ENCODE peak calls at places on chromosome 2, in five cellular contexts. W is A549, C is HepG2, L is K562, K is GM12878. Y is an unnamed sample.

GRCh38 chr2:226760412-226761194 is 39.0 kb downstream of the IRS1 start:
- DNase-seq in W (peak), C (peak), L (no peak), K (no peak), Y (no peak)

GRCh38 chr2:29530281-29530680 is 391.1 kb downstream of the ALK start:
- DNase-seq in W (no peak), C (no peak), L (no peak), K (no peak), Y (no peak)

GRCh38 chr2:237806334-237806733 is 7.8 kb downstream of the RBM44 start:
- DNase-seq in W (no peak), C (no peak), L (no peak), K (no peak), Y (no peak)

GRCh38 chr2:197777823-197778407 is 7.2 kb downstream of the BOLL start:
- DNase-seq in W (peak), C (peak), L (peak), K (peak), Y (peak)

GRCh38 chr2:101120124-101120996 is 30.8 kb downstream of the TBC1D8 start:
- DNase-seq in W (peak), C (peak), L (no peak), K (no peak), Y (no peak)

GRCh38 chr2:228705331-228705730 is 523.8 kb upstream of the SPHKAP start:
- DNase-seq in W (no peak), C (no peak), L (no peak), K (no peak), Y (no peak)

GRCh38 chr2:238099709-238100048 is 461 bp upstream of the ESPNL start:
- DNase-seq in W (no peak), C (no peak), L (no peak), K (no peak), Y (no peak)

GRCh38 chr2:217275091-217275490 is 415.2 kb upstream of the TNP1 start:
- DNase-seq in W (no peak), C (no peak), L (no peak), K (no peak), Y (no peak)

GRCh38 chr2:94956797-94957391 is 68.6 kb upstream of the MAL start:
- DNase-seq in W (peak), C (peak), L (peak), K (no peak), Y (peak)

GRCh38 chr2:3022841-3023372 is 354.7 kb downstream of the EIPR1 start:
- DNase-seq in W (no peak), C (no peak), L (no peak), K (no peak), Y (no peak)

GRCh38 chr2:41764919-41765318 is 282.9 kb upstream of the PKDCC start:
- DNase-seq in W (no peak), C (no peak), L (no peak), K (no peak), Y (no peak)
- TF ChIP-seq CTCF in W (no peak), C (peak), L (no peak), K (peak), Y (no peak)

GRCh38 chr2:71252862-71253261 is 26.0 kb upstream of the PAIP2B start:
- DNase-seq in W (no peak), C (no peak), L (no peak), K (no peak), Y (no peak)
- TF ChIP-seq JUNB in W (no peak), C (no peak), L (no peak), K (no peak), Y (no peak)

DNA sequence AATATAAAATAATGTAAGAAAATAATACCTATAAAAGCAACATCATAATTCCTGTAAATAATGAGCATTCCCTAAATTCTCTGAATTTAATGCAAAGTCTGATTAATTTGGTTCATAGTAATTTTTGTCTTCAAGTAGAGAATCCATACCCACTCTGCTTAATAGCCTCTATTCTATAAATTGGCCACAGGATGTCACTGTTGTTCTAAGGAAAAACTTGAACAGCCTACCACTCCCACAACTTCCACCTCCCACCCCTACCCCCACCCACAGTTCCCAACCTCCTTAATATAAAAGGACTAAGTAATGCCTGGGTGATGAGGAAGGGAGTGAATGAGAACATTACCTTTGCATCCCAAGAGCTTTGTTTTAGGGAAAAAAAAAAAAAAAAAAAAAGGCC is 27.2 kb upstream of the BBS5 start:
- DNase-seq in W (peak), C (peak), L (peak), K (no peak), Y (peak)
- H3K4me3 ChIP-seq in W (no peak), C (no peak), L (no peak), K (no peak), Y (no peak)

DNA sequence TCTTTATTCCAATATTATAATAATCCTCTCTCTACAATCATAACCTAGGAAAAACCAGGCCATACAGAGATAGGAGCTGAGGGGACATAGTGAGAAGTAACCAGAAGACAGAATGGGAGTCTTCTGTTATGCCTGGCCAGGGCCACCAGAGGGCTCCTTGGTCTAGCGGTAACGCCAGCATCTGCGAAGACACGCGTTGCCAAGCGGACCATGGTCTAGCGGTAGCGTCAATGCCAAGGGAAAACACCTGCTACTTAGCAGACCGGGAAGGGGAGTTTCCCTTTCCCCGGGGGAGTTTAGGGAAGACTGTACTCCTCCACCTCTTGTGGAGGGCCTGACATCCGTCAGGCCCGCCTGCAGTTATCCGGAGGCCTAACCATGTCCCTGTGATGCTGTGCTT is 36.6 kb downstream of the ARL6IP6 start:
- DNase-seq in W (no peak), C (no peak), L (no peak), K (peak), Y (peak)
- TF ChIP-seq CTCF in W (peak), C (peak), L (peak), K (peak), Y (peak)

DNA sequence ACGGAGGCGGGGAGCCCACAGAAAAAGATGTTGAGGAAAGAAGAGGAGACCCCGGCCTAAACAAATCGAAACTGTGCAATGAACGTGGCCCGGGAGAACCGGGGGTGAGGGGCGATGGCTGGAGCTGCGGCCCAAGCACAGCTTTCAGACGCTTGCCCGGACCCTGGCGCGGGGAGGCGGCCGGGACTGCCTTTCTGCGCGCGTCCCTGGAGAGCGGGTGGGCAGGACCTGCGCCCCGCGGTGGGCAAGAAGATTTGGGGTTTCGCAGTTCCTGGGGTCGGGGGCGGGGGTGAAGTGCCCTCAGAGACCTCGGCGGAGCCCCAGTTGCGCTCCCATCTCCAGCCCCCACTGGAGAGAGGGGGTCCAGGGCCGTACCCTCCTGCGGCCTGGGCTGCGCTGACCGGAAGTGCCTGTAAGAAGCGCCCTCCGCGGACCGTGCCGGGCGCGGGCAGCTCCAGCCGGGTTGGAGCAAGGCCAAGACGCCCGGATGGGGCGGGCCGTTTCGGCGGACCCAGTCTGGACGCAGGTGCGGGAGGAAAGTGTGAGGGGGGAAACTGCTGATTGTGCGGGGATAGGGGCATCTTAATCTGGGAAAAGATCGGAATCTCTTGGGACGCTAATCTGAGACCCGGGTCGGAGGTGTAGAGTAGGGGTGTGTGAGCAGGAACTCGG is 11.6 kb downstream of the EN1 start:
- DNase-seq in W (peak), C (no peak), L (no peak), K (no peak), Y (peak)
- TF ChIP-seq JUNB in W (no peak), C (no peak), L (no peak), K (no peak), Y (no peak)

GRCh38 chr2:15942711-15943345 is 2.5 kb downstream of the MYCN start:
- DNase-seq in W (no peak), C (no peak), L (no peak), K (no peak), Y (no peak)
- H3K4me3 ChIP-seq in W (peak), C (no peak), L (no peak), K (no peak), Y (peak)

DNA sequence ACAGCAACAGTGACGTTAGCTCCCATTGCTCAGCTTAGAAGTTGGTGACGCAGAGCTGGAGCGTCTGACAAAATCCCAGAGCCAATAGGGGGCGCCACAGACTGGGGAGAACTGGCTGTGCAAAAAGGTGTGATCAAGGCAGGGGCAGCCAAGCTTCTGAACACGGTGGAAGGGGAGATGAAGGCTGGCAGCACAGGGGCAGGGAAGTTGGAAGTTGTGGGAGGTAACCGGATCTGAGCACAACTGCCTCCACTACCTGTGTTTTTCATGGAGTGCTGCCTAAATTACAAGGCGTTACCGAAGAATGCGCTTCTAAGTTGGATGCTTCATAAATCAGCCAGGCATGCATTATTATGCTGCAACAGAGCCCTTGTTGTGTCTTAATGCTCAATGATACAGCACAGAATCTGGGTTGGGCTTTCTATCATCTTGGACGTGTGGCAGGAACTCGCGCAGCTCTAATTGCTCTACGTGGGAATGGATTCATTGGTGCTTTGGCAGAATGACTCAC is 370.0 kb downstream of the SLC4A3 start:
- DNase-seq in W (no peak), C (no peak), L (peak), K (no peak), Y (peak)
- TF ChIP-seq CTCF in W (peak), C (peak), L (peak), K (peak), Y (peak)

DNA sequence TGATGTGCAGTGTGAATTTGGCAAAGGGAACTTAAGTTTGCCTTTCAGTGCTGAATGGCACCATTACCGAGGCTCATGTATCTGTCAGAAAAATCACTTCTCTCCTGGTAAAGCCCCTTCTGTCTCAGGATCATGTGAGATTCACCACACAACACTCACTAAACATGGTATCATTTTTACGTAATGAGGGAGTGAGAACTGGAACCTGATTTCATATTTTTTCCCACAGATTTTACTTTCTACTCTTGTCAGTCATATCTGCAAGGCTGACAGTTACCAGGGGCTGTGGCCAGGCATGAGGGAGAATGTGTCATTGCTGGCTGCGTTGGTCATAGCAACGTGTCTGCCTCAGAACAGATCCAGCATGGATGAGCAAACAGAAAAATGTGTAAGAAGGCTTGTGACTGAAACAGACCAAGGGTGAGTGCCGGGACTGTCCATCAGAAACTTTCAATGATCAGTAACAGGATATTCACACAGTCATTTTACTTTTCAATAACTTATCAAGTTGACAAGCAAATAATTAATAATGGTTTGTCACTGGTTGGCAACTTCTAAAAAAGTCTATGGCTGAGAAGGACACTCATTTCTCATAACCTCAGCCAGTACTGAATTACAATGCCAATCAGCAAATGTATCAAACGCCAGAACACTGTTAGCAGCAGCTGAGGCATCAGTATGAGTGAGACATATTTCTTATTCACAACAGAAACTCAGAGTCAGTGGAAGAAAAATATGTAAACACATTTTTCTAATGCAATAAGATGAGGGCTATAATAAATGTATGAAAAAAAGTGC is 100.5 kb downstream of the CDC42EP3 start:
- DNase-seq in W (no peak), C (no peak), L (no peak), K (peak), Y (no peak)
- TF ChIP-seq JUNB in W (no peak), C (no peak), L (no peak), K (peak), Y (no peak)